ENCODE peak calls at places on chromosomes 3 and 15, in eight cellular contexts. I is effector CD4-positive, alpha-beta T cell; Q is cardiac fibroblast; F is neural crest cell; R is hippocampal formation; J is RCC 7860; T is HT1080; G is hepatic stellate cell. S is an unnamed sample.

GRCh38 chr3:22960326-22960984 is 242.7 kb upstream of the UBE2E2 start:
- DNase-seq in I (no peak), Q (peak), F (peak), R (peak), J (peak), T (no peak), G (peak), S (peak)

GRCh38 chr3:111956995-111957736 is 21.7 kb upstream of the ABHD10 start:
- DNase-seq in I (no peak), Q (no peak), F (no peak), R (no peak), J (no peak), T (peak), G (no peak), S (no peak)

GRCh38 chr15:82963356-82964341 is 11.1 kb upstream of the HOMER2 start:
- DNase-seq in I (no peak), Q (no peak), F (no peak), R (no peak), J (no peak), T (no peak), G (no peak), S (no peak)

GRCh38 chr15:85545185-85545584 is 164.8 kb downstream of the AKAP13 start:
- DNase-seq in I (no peak), Q (peak), F (no peak), R (peak), J (no peak), T (no peak), G (no peak), S (no peak)

GRCh38 chr3:172391592-172392302 is 56.5 kb downstream of the GHSR start:
- DNase-seq in I (no peak), Q (peak), F (no peak), R (no peak), J (no peak), T (no peak), G (peak), S (no peak)

GRCh38 chr3:24072193-24072592 is 127.1 kb downstream of the NR1D2 start:
- DNase-seq in I (no peak), Q (no peak), F (no peak), R (no peak), J (no peak), T (no peak), G (no peak), S (no peak)

GRCh38 chr3:89426060-89426459 is 318.6 kb downstream of the EPHA3 start:
- DNase-seq in I (no peak), Q (no peak), F (no peak), R (no peak), J (no peak), T (no peak), G (no peak), S (no peak)

GRCh38 chr3:10984371-10984896 is 8.1 kb upstream of the SLC6A1 start:
- DNase-seq in I (no peak), Q (no peak), F (no peak), R (no peak), J (no peak), T (no peak), G (no peak), S (no peak)